ENCODE peak calls at places on chromosome 10, in eight cellular contexts. S, W, C, L, H, T, I and K are unnamed samples.

GRCh38 chr10:132411561-132412253 is 14.7 kb downstream of the PWWP2B start:
- DNase-seq in I (no peak), H (peak; percentile 86), L (no peak), T (no peak), W (no peak), S (no peak), C (peak; percentile 63), K (peak; percentile 65)

GRCh38 chr10:122877264-122877663 is 2.1 kb downstream of the FAM24B start:
- DNase-seq in W (no peak), T (no peak), S (no peak), C (peak; percentile 37), H (no peak), L (no peak), I (no peak), K (no peak)

GRCh38 chr10:103855424-103855823 is at the start of gene SH3PXD2A:
- DNase-seq in W (no peak), S (no peak), I (peak; percentile 46), T (peak; percentile 87), L (peak; percentile 52), C (peak; percentile 64), H (peak; percentile 83), K (no peak)

GRCh38 chr10:73485320-73485719 is 10.5 kb downstream of the PPP3CB start:
- DNase-seq in S (no peak), T (no peak), W (no peak), I (no peak), C (no peak), L (no peak), H (no peak), K (no peak)

GRCh38 chr10:92993671-92994304 is 66.8 kb upstream of the CYP26C1 start:
- DNase-seq in C (no peak), T (no peak), S (no peak), I (no peak), H (no peak), L (no peak), W (no peak), K (no peak)

GRCh38 chr10:120460776-120461175 is 3.7 kb downstream of the PLPP4 start:
- DNase-seq in I (no peak), T (no peak), C (peak; percentile 98), S (no peak), W (peak; percentile 93), H (peak; percentile 37), L (no peak), K (no peak)

GRCh38 chr10:75021851-75022250 is 89.6 kb upstream of the SAMD8 start:
- DNase-seq in S (no peak), C (no peak), I (no peak), T (no peak), W (no peak), H (peak; percentile 36), L (no peak), K (no peak)

GRCh38 chr10:5789626-5790025 is 23.6 kb downstream of the GDI2 start:
- DNase-seq in H (no peak), W (no peak), I (no peak), T (no peak), S (no peak), L (no peak), C (no peak), K (no peak)

GRCh38 chr10:8180756-8181155 is 126.3 kb downstream of the GATA3 start:
- DNase-seq in I (no peak), W (no peak), H (no peak), S (no peak), T (no peak), L (no peak), C (no peak), K (no peak)

GRCh38 chr10:124735491-124736286 is 8.5 kb downstream of the FAM53B start:
- DNase-seq in S (no peak), I (no peak), T (no peak), W (no peak), H (no peak), C (no peak), L (no peak), K (peak; percentile 65)

GRCh38 chr10:92787557-92788152 is 60.7 kb upstream of the EXOC6 start:
- DNase-seq in W (no peak), T (no peak), L (no peak), S (peak; percentile 63), H (no peak), I (no peak), C (no peak), K (no peak)

GRCh38 chr10:92876509-92877036 is 28.3 kb downstream of the EXOC6 start:
- DNase-seq in L (no peak), W (no peak), C (no peak), S (no peak), I (no peak), H (no peak), T (no peak), K (no peak)

GRCh38 chr10:14478639-14479038 is 147.9 kb upstream of the FRMD4A start:
- DNase-seq in W (peak; percentile 85), I (peak; percentile 63), T (peak; percentile 71), C (peak; percentile 78), S (no peak), H (peak; percentile 71), L (peak; percentile 21), K (peak; percentile 50)

GRCh38 chr10:74223755-74224530 is 72.9 kb downstream of the ADK start:
- DNase-seq in W (peak; percentile 36), I (no peak), C (peak; percentile 72), H (no peak), L (no peak), S (no peak), T (no peak), K (peak; percentile 89)

GRCh38 chr10:79044846-79045245 is 23.9 kb upstream of the ZMIZ1 start:
- DNase-seq in I (peak; percentile 10), S (no peak), T (no peak), H (no peak), C (no peak), L (peak; percentile 8), W (no peak), K (no peak)

GRCh38 chr10:76902949-76903348 is 734.7 kb downstream of the KCNMA1 start:
- DNase-seq in C (no peak), H (peak; percentile 64), I (peak; percentile 67), T (peak; percentile 84), W (no peak), S (no peak), L (no peak), K (peak; percentile 36)

GRCh38 chr10:114507449-114507848 is 103.1 kb upstream of the AFAP1L2 start:
- DNase-seq in T (no peak), S (no peak), C (no peak), L (no peak), W (no peak), I (peak; percentile 69), H (peak; percentile 31), K (no peak)

GRCh38 chr10:80545258-80545881 is 7.7 kb downstream of the SH2D4B start:
- DNase-seq in C (no peak), T (no peak), L (no peak), I (no peak), W (no peak), H (no peak), S (no peak), K (no peak)

DNA sequence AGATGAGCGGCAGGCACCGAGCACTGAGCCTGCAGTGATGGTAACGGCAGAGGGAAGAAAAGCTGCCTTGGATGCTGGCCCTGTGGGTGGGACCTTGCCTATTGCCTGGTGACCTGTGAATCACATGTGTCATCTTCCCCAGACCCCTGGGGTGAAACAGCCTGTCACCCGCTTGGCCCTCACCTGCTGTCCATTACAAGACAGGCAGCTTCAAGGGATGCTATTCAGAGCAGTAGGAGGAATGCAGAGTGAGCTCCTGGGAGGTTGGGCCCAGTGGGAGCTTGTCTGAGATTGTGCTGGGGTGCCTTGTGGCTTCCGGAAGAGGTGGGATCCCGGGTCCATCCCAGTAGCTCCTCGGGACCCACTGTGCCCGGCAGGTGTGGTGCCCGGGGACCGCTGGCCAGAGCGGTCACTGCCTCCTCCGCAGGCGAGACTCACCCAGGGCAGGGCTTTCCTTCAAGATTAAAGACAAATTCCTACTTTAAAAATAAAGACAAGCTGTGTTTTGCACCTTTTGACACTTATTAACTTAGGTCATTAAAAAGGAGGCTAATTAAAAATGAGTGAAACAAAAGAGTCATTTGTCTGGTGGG is 440.2 kb upstream of the MKI67 start:
- DNase-seq in S (no peak), H (no peak), W (no peak), T (no peak), L (no peak), C (no peak), I (no peak), K (no peak)
- H3K27me3 ChIP-seq in S (no peaks in the 10 kb centered on the region), H (no peaks in the 10 kb centered on the region), W (no peaks in the 10 kb centered on the region), T (no peaks in the 10 kb centered on the region), L (no peaks in the 10 kb centered on the region), C (no peaks in the 10 kb centered on the region), I (peaks cover 46% of the 10 kb centered on the region), K (no peaks in the 10 kb centered on the region)

GRCh38 chr10:49691588-49691987 is 12.1 kb downstream of the C10orf53 start:
- DNase-seq in T (no peak), L (no peak), H (no peak), S (no peak), I (no peak), W (no peak), C (no peak), K (no peak)
- H3K27me3 ChIP-seq in T (peaks cover 98% of the 10 kb centered on the region), L (no peaks in the 10 kb centered on the region), H (peaks cover 46% of the 10 kb centered on the region), S (no peaks in the 10 kb centered on the region), I (peaks cover 91% of the 10 kb centered on the region), W (peaks cover 55% of the 10 kb centered on the region), C (peaks cover 72% of the 10 kb centered on the region), K (peaks cover 43% of the 10 kb centered on the region)

GRCh38 chr10:3398825-3399646 is 226.5 kb upstream of the PITRM1 start:
- DNase-seq in S (no peak), I (peak; percentile 40), T (no peak), L (no peak), H (no peak), W (no peak), C (peak; percentile 56), K (peak; percentile 61)

GRCh38 chr10:3399756-3400155 is 227.2 kb upstream of the PITRM1 start:
- DNase-seq in T (no peak), W (no peak), S (no peak), H (no peak), L (no peak), I (no peak), C (no peak), K (peak; percentile 75)

GRCh38 chr10:3402334-3402733 is 229.8 kb upstream of the PITRM1 start:
- DNase-seq in L (no peak), C (no peak), T (no peak), S (no peak), W (no peak), H (no peak), I (no peak), K (no peak)

GRCh38 chr10:3400368-3400767 is 227.8 kb upstream of the PITRM1 start:
- DNase-seq in H (no peak), W (peak; percentile 28), L (no peak), T (no peak), I (no peak), S (no peak), C (no peak), K (no peak)

DNA sequence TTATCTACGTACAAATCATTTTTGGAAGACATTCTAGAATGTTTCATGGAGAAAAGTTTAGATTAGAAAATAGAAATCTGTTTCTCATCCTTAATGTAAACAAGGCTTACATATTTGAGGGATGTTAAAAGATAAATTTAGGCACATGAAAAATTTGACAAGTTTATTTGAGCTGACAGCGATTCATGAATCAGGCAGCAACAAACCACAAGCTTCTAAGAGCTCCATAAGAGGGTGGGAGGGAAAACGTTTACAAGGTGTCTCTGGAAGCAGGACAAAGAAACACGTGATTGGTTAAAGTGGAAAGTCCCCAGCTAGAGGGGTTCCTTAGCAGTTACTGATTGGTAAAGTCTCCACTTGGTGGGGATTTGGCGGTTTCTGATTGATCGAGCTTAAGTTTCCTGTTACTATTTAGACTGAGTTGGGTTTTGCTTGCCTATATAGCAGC is 228.9 kb upstream of the PITRM1 start:
- DNase-seq in I (no peak), S (no peak), W (peak; percentile 75), C (peak; percentile 23), H (no peak), T (no peak), L (no peak), K (no peak)
- H3K27me3 ChIP-seq in I (no peaks in the 10 kb centered on the region), S (no peaks in the 10 kb centered on the region), W (no peaks in the 10 kb centered on the region), C (no peaks in the 10 kb centered on the region), H (no peaks in the 10 kb centered on the region), T (no peaks in the 10 kb centered on the region), L (no peaks in the 10 kb centered on the region), K (no peaks in the 10 kb centered on the region)

GRCh38 chr10:100791254-100792058 is 46.1 kb downstream of the PAX2 start:
- DNase-seq in C (no peak), L (no peak), H (peak; percentile 28), S (no peak), I (no peak), T (no peak), W (no peak), K (no peak)
- H3K27me3 ChIP-seq in C (peaks cover 57% of the 10 kb centered on the region), L (no peaks in the 10 kb centered on the region), H (peaks cover 27% of the 10 kb centered on the region), S (no peaks in the 10 kb centered on the region), I (peaks cover 98% of the 10 kb centered on the region), T (peaks cover 4% of the 10 kb centered on the region), W (peaks cover 18% of the 10 kb centered on the region), K (peaks cover 4% of the 10 kb centered on the region)